ENCODE peak calls at places on chromosome 20, in ten cellular contexts. U is CD4-positive, alpha-beta memory T cell; S is stimulated activated CD4-positive, alpha-beta T cell treated with anti-CD3 and anti-CD28 coated beads, Interleukin-12 subunit alpha, Interleukin-12 subunit beta, amount 100 ng/mL, for 48 hours; N is RKO; J is body of pancreas; O is NCI-H187; L is AG09319; B is Jurkat, Clone E6-1; K is occipital lobe; X is mesothelial cell of epicardium. Q is an unnamed sample.

GRCh38 chr20:59518881-59519706 is 85.2 kb upstream of the PHACTR3 start:
- DNase-seq in U (peak; percentile 35), S (no peak), N (peak; percentile 81), J (peak; percentile 47), O (peak; percentile 69), L (no peak), B (peak; percentile 48), K (no peak), X (no peak), Q (peak; percentile 56)

GRCh38 chr20:63005862-63006564 is 751 bp downstream of the BHLHE23 start:
- DNase-seq in U (peak; percentile 26), S (no peak), N (no peak), J (no peak), O (no peak), L (no peak), B (no peak), K (no peak), X (no peak), Q (peak; percentile 34)

GRCh38 chr20:46558511-46558959 is 8.1 kb upstream of the OCSTAMP start:
- DNase-seq in U (no peak), S (peak; percentile 54), N (peak; percentile 92), J (no peak), O (no peak), L (peak; percentile 38), B (no peak), K (peak; percentile 16), X (no peak), Q (peak; percentile 83)

GRCh38 chr20:32287231-32287638 is 9.8 kb downstream of the KIF3B start:
- DNase-seq in U (no peak), S (no peak), N (no peak), J (no peak), O (no peak), L (no peak), B (no peak), K (no peak), X (no peak), Q (no peak)

GRCh38 chr20:18527836-18528235 is 20.1 kb downstream of the SEC23B start:
- DNase-seq in U (no peak), S (no peak), N (peak; percentile 85), J (no peak), O (no peak), L (no peak), B (no peak), K (no peak), X (no peak), Q (peak; percentile 58)

GRCh38 chr20:50510706-50511401 is 671 bp downstream of the PTPN1 start:
- DNase-seq in U (no peak), S (no peak), N (peak; percentile 72), J (no peak), O (no peak), L (no peak), B (no peak), K (no peak), X (no peak), Q (peak; percentile 27)

GRCh38 chr20:5602346-5602745 is 147.9 kb upstream of the SHLD1 start:
- DNase-seq in U (no peak), S (no peak), N (no peak), J (no peak), O (no peak), L (no peak), B (no peak), K (no peak), X (no peak), Q (no peak)

GRCh38 chr20:47429409-47429808 is 72.3 kb upstream of the NCOA3 start:
- DNase-seq in U (no peak), S (no peak), N (no peak), J (no peak), O (no peak), L (no peak), B (no peak), K (no peak), X (no peak), Q (no peak)

GRCh38 chr20:32855387-32855786 is 3.3 kb upstream of the EFCAB8 start:
- DNase-seq in U (no peak), S (no peak), N (no peak), J (no peak), O (no peak), L (no peak), B (no peak), K (no peak), X (no peak), Q (no peak)

Q was measured in mammary epithelial cell.